ENCODE peak calls at places on chromosomes 3 and 15, in nine cellular contexts. O is heart right ventricle, F is cardiac fibroblast, M is AG04450, K is heart left ventricle, B is uterus, L is IMR-90, V is A549, A is GM12864. C is an unnamed sample.

GRCh38 chr3:123096701-123097100 is 29.9 kb downstream of the PDIA5 start:
- DNase-seq in O (peak), F (peak), M (peak), K (peak), B (peak), L (peak), V (no peak), A (no peak), C (peak)

GRCh38 chr3:10223676-10224639 is 24.3 kb upstream of the TATDN2 start:
- DNase-seq in O (no peak), F (peak), M (no peak), K (no peak), B (no peak), L (no peak), V (peak), A (peak), C (no peak)

GRCh38 chr3:184658223-184658860 is 53.5 kb downstream of the MAGEF1 start:
- DNase-seq in O (peak), F (no peak), M (no peak), K (no peak), B (no peak), L (no peak), V (no peak), A (no peak), C (no peak)

GRCh38 chr3:102104093-102104492 is 254.8 kb downstream of the NFKBIZ start:
- DNase-seq in O (no peak), F (peak), M (no peak), K (no peak), B (no peak), L (no peak), V (no peak), A (no peak), C (no peak)

GRCh38 chr3:66378256-66378655 is 122.6 kb downstream of the LRIG1 start:
- DNase-seq in O (no peak), F (peak), M (no peak), K (no peak), B (no peak), L (peak), V (peak), A (no peak), C (peak)

GRCh38 chr3:143280984-143281383 is 161.4 kb downstream of the CHST2 start:
- DNase-seq in O (no peak), F (no peak), M (no peak), K (no peak), B (no peak), L (no peak), V (no peak), A (no peak), C (no peak)

GRCh38 chr3:125051715-125052581 is 3.8 kb downstream of the HEG1 start:
- DNase-seq in O (peak), F (peak), M (no peak), K (peak), B (peak), L (peak), V (no peak), A (no peak), C (peak)

GRCh38 chr3:37493485-37494080 is 319.2 kb upstream of the LRRFIP2 start:
- DNase-seq in O (no peak), F (no peak), M (no peak), K (no peak), B (no peak), L (no peak), V (no peak), A (no peak), C (no peak)

GRCh38 chr15:64856429-64857145 is 14.9 kb downstream of the PLEKHO2 start:
- DNase-seq in O (peak), F (peak), M (no peak), K (no peak), B (peak), L (peak), V (peak), A (no peak), C (peak)

GRCh38 chr3:56123487-56123886 is 344.8 kb downstream of the ERC2 start:
- DNase-seq in O (no peak), F (no peak), M (no peak), K (no peak), B (no peak), L (no peak), V (no peak), A (no peak), C (no peak)

GRCh38 chr3:179745109-179745508 is 92.3 kb downstream of the USP13 start:
- DNase-seq in O (no peak), F (no peak), M (no peak), K (no peak), B (no peak), L (no peak), V (no peak), A (no peak), C (no peak)

GRCh38 chr3:63832395-63832794 is 13.3 kb downstream of the C3orf49 start:
- DNase-seq in O (no peak), F (no peak), M (no peak), K (no peak), B (no peak), L (no peak), V (no peak), A (no peak), C (no peak)

GRCh38 chr3:144148356-144148755 is 176.7 kb downstream of the DIPK2A start:
- DNase-seq in O (no peak), F (no peak), M (no peak), K (no peak), B (no peak), L (no peak), V (no peak), A (no peak), C (no peak)

GRCh38 chr15:77540346-77541060 is 92.2 kb downstream of the LINGO1 start:
- DNase-seq in O (no peak), F (no peak), M (no peak), K (no peak), B (no peak), L (no peak), V (no peak), A (no peak), C (no peak)

GRCh38 chr3:98778383-98778782 is 15.2 kb downstream of the ST3GAL6 start:
- DNase-seq in O (no peak), F (peak), M (no peak), K (no peak), B (no peak), L (peak), V (no peak), A (no peak), C (no peak)

GRCh38 chr3:155424041-155424605 is 130.6 kb upstream of the STRIT1 start:
- DNase-seq in O (no peak), F (no peak), M (no peak), K (no peak), B (no peak), L (no peak), V (no peak), A (no peak), C (no peak)

GRCh38 chr3:87370007-87370406 is 93.6 kb upstream of the POU1F1 start:
- DNase-seq in O (no peak), F (no peak), M (no peak), K (no peak), B (no peak), L (no peak), V (no peak), A (no peak), C (no peak)

GRCh38 chr3:156582784-156583183 is 27.9 kb upstream of the SSR3 start:
- DNase-seq in O (no peak), F (peak), M (no peak), K (no peak), B (no peak), L (no peak), V (no peak), A (no peak), C (no peak)

GRCh38 chr3:59422312-59422711 is 372.5 kb upstream of the CFAP20DC start:
- DNase-seq in O (no peak), F (peak), M (no peak), K (no peak), B (no peak), L (peak), V (no peak), A (no peak), C (peak)

GRCh38 chr3:194855025-194855391 is 169.3 kb downstream of the FAM43A start:
- DNase-seq in O (no peak), F (no peak), M (no peak), K (no peak), B (no peak), L (no peak), V (no peak), A (no peak), C (no peak)

DNA sequence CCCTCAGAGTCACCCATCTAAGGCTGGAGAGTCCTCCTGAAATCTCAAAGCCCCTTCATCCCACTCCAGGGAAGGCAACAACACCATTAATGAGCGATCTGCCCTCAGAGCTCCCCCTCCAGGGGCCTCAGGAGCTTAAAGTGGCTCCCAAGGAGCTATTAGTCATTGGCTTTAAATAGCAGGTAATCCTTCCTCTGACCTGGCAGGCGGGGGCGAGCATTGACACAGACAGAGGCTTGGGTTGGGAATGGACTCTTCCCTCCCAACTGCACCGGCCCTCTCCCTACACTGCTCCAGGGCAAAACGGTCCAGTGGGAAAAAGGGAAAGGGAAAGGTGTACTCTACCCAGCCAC is 1.4 kb downstream of the MFGE8 start:
- DNase-seq in O (peak), F (peak), M (no peak), K (no peak), B (no peak), L (peak), V (peak), A (no peak), C (no peak)
- H3K4me3 ChIP-seq in O (peak), F (peak), M (peak), K (peak), B (peak), L (peak), V (peak), A (no peak), C (peak)

DNA sequence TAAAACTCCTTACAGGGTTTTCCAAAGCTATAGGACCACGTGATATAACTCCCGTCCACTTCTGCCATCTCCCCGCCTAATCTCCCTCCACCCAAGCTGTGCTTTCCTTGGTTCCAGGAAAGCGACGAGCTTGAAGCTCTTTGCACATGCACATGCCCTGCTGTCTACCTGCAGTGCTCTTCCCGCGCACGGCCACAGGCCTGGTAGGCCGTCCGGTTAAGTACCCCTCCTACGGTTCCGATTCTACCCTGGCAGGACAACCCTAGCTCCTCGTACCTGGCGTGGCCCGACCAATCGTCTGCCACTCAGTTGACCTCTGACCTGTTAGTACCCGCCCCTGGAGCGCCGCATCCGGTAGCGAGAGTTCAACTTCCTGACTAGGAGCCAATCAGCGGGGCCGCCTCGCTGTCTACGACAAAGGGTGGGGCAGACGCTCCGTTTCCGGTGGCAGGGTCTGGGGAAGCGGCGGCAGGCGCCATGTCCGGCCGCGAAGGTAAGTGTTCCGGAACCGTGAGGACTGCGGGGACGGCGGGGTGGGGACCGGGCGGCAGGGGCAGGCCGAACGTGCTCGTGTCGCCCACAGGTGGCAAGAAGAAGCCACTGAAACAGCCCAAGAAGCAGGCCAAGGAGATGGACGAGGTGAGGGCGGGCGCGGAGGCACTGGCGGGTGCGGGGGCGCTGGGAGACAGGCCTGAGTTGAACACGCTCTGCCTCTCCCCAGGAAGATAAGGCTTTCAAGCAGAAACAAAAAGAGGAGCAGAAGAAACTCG is at the start of the genes CCDC51 and TMA7:
- DNase-seq in O (peak), F (peak), M (peak), K (peak), B (peak), L (peak), V (peak), A (peak), C (peak)
- TF ChIP-seq CTCF in O (no peak), F (no peak), M (no peak), K (no peak), B (no peak), L (no peak), V (no peak), A (no peak), C (no peak)

GRCh38 chr3:186314896-186315295 is 47.1 kb downstream of the DGKG start:
- DNase-seq in O (no peak), F (no peak), M (no peak), K (no peak), B (no peak), L (no peak), V (no peak), A (no peak), C (no peak)
- H3K4me3 ChIP-seq in O (no peak), F (no peak), M (no peak), K (no peak), B (no peak), L (no peak), V (no peak), A (no peak), C (no peak)

DNA sequence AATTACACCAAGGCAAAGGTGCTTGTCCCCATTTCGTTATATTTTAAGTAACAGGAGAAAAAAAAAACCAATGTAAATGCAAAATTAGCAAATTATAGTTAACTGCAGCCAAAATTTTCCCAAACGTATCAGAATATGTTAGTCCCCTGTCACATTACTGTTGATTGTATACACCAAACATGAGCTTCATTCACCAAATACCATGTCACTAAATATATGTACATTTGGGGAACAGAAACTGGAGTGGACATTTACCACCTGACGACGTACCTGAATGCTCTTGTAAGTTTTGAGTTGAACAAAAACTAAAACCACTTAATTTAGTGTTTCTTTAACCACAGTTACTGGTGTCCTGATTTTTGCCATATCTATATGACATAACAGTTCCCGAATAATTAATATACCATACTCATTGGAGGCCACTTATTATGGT is 3.3 kb upstream of the FOXP1 start:
- DNase-seq in O (no peak), F (no peak), M (no peak), K (no peak), B (no peak), L (no peak), V (no peak), A (no peak), C (no peak)
- TF ChIP-seq CTCF in O (no peak), F (no peak), M (no peak), K (no peak), B (no peak), L (no peak), V (no peak), A (no peak), C (no peak)

DNA sequence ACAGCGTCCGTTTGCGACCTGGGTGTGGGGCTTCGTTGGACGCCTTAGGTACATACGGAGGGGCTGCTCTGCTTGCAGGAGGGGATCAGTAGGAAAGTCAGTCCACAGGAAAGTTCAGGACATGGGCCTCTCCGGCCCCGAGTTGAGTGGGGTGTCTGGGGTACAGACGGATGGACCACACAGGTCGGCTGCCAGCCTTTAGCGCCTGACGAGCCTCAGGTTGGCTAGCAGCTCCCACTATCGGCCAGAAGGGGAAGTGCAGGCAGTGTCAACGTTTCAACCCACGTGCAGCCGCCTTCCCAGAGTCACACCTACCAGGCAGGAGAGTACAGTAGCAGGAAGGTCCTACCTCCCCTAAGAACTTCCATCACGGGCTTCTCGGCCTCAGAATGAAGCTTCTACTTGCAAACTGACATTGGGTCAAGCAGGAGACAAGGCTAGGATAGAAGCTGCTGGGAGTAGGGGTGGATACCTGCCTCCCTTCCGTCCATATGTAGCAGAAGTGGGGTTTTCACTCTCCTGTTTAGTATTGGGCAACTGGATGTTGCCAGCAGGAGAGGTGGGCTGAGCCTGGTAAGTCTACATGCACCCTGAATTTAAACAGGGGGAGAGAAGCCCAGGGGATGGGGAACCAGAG is 1.8 kb upstream of the SCN5A start:
- DNase-seq in O (peak), F (peak), M (peak), K (peak), B (peak), L (peak), V (peak), A (no peak), C (peak)
- H3K4me3 ChIP-seq in O (no peak), F (no peak), M (no peak), K (no peak), B (no peak), L (no peak), V (no peak), A (no peak), C (no peak)

DNA sequence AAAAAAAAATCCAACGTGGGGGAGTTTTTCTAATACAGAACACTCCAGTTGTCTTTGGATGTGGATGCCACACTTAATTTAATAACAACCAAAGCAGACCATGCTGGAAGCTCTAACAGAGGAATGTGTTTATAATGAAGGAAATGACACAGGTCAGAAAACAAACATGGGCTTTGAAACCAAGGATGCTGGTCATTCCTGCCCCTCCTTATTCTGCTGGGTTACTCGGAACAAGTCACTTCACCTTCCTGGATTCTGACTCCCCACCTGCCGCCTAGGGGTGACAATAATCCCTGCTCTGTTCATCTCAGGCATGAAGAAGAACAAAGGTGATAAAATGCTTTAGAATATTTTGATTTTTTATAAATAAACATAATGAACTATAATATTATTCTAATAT is 240.9 kb upstream of the ADAMTS9 start:
- DNase-seq in O (no peak), F (no peak), M (no peak), K (peak), B (no peak), L (no peak), V (no peak), A (no peak), C (no peak)
- TF ChIP-seq CTCF in O (peak), F (no peak), M (no peak), K (peak), B (no peak), L (no peak), V (no peak), A (no peak), C (no peak)

GRCh38 chr3:51271172-51271571 is 113.9 kb upstream of the MANF start:
- DNase-seq in O (no peak), F (no peak), M (no peak), K (no peak), B (no peak), L (no peak), V (no peak), A (no peak), C (no peak)
- H3K4me3 ChIP-seq in O (no peak), F (no peak), M (no peak), K (no peak), B (no peak), L (no peak), V (no peak), A (no peak), C (no peak)

DNA sequence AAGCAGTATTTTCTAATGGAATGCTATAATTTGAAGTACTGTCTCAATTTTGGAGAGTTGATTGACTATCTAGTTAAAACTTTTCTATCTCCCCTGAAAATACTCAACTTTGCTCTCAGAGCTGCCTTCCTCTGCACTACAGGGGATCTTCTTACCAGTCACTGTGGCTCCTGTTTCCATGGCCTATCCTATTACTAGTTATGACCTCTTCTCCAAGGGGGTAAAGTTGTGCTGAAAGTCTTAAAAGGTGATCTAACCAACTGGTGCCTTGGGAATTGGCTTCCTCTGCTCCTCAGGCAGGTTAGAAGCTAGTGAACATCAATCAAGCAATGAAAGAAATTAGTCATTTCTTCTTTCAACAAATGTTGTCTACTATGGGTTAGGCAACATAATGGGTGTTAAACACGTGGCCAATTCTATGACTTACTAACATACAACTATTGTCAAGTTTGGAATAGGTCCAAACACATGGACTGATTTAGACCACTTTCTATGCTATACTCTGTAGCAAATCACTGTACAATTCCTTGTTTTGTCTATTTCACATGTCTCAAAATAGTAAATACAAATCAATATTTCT is 571.4 kb upstream of the NAALADL2 start:
- DNase-seq in O (no peak), F (peak), M (no peak), K (no peak), B (no peak), L (no peak), V (no peak), A (no peak), C (no peak)
- TF ChIP-seq CTCF in O (no peak), F (no peak), M (no peak), K (no peak), B (no peak), L (no peak), V (no peak), A (no peak), C (no peak)

GRCh38 chr3:43477600-43477999 is 144.2 kb downstream of the ANO10 start:
- DNase-seq in O (peak), F (peak), M (no peak), K (peak), B (peak), L (no peak), V (no peak), A (no peak), C (no peak)

GRCh38 chr3:43473737-43474136 is 148.1 kb downstream of the ANO10 start:
- DNase-seq in O (no peak), F (no peak), M (no peak), K (no peak), B (no peak), L (no peak), V (no peak), A (no peak), C (no peak)

GRCh38 chr3:43478380-43478779 is 143.4 kb downstream of the ANO10 start:
- DNase-seq in O (no peak), F (peak), M (no peak), K (no peak), B (no peak), L (no peak), V (no peak), A (no peak), C (no peak)

GRCh38 chr3:43468141-43468540 is 153.7 kb downstream of the ANO10 start:
- DNase-seq in O (no peak), F (peak), M (no peak), K (no peak), B (no peak), L (no peak), V (no peak), A (no peak), C (peak)

GRCh38 chr3:43473228-43473627 is 148.6 kb downstream of the ANO10 start:
- DNase-seq in O (no peak), F (no peak), M (no peak), K (no peak), B (no peak), L (no peak), V (no peak), A (no peak), C (no peak)
- H3K4me3 ChIP-seq in O (no peak), F (no peak), M (no peak), K (no peak), B (no peak), L (no peak), V (no peak), A (no peak), C (no peak)

GRCh38 chr3:48415251-48415953 is 14.5 kb downstream of the PLXNB1 start:
- DNase-seq in O (no peak), F (no peak), M (no peak), K (no peak), B (no peak), L (no peak), V (no peak), A (no peak), C (no peak)
- TF ChIP-seq CTCF in O (no peak), F (no peak), M (no peak), K (no peak), B (no peak), L (no peak), V (no peak), A (no peak), C (no peak)